ENCODE peak calls at places on chromosomes 13 and 19, in ten cellular contexts. S is activated CD8-positive, alpha-beta T cell treated with anti-CD3 and anti-CD28 coated beads for 36 hours; R is stimulated activated CD4-positive, alpha-beta T cell treated with anti-CD3 and anti-CD28 coated beads, Interleukin-12 subunit alpha, Interleukin-12 subunit beta, amount 100 ng/mL, for 4 hours; X is neural progenitor cell; H is fibroblast of gingiva; C is NCI-H2227 treated with DMSO at 0.1 percent for 48 hours; V is transverse colon; D is DMS153; F is head of caudate nucleus; M is naive B cell. O is an unnamed sample.

GRCh38 chr19:4343845-4344713 is 717 bp downstream of the MPND start:
- DNase-seq in R (no peak), D (no peak), F (no peak), S (peak; percentile 33), M (no peak), C (no peak), V (no peak), H (no peak), X (no peak), O (no peak)

GRCh38 chr13:51942189-51942588 is 69.1 kb downstream of the ATP7B start:
- DNase-seq in F (no peak), M (no peak), X (no peak), S (no peak), C (no peak), R (no peak), D (peak; percentile 77), V (peak; percentile 91), H (no peak), O (no peak)

GRCh38 chr13:29771247-29771646 is 79.2 kb downstream of the UBL3 start:
- DNase-seq in C (no peak), F (no peak), H (no peak), X (peak; percentile 25), D (peak; percentile 7), V (no peak), M (peak; percentile 40), R (no peak), S (no peak), O (peak; percentile 44)

GRCh38 chr19:30651066-30651465 is 278.9 kb downstream of the ZNF536 start:
- DNase-seq in M (no peak), H (no peak), V (no peak), R (no peak), C (no peak), S (no peak), F (no peak), D (no peak), X (no peak), O (no peak)

GRCh38 chr19:16739546-16739945 is 19.9 kb downstream of the NWD1 start:
- DNase-seq in R (no peak), V (no peak), F (no peak), S (peak; percentile 7), C (no peak), M (no peak), X (peak; percentile 59), H (no peak), D (no peak), O (peak; percentile 8)

GRCh38 chr19:2249880-2250764 is 999 bp downstream of the AMH start:
- DNase-seq in D (no peak), H (no peak), M (no peak), V (no peak), R (no peak), S (no peak), C (no peak), X (no peak), F (no peak), O (no peak)

GRCh38 chr19:40317338-40317737 is 30.9 kb downstream of the C19orf47 start:
- DNase-seq in C (no peak), D (no peak), X (no peak), H (no peak), V (no peak), M (no peak), F (no peak), S (no peak), R (no peak), O (no peak)

GRCh38 chr13:59641758-59642157 is 522.0 kb downstream of the DIAPH3 start:
- DNase-seq in H (peak; percentile 30), M (no peak), X (no peak), F (no peak), V (no peak), D (no peak), R (no peak), C (no peak), S (no peak), O (peak; percentile 51)

GRCh38 chr13:41905600-41906254 is 55.2 kb downstream of the VWA8 start:
- DNase-seq in H (peak; percentile 17), C (no peak), V (no peak), M (no peak), D (no peak), X (peak; percentile 35), R (no peak), F (no peak), S (no peak), O (peak; percentile 40)

GRCh38 chr19:40690699-40691420 is 409 bp upstream of the NUMBL start:
- DNase-seq in M (peak; percentile 78), V (peak; percentile 96), X (peak; percentile 97), R (peak; percentile 91), H (peak; percentile 94), C (peak; percentile 99), F (peak; percentile 94), S (peak; percentile 95), D (peak; percentile 78), O (peak; percentile 89)

GRCh38 chr19:28656644-28657043 is 556.3 kb downstream of the UQCRFS1 start:
- DNase-seq in C (no peak), V (no peak), F (no peak), R (no peak), S (no peak), X (no peak), H (no peak), M (no peak), D (no peak), O (no peak)

GRCh38 chr13:56393549-56393948 is 747.2 kb upstream of the PRR20A start:
- DNase-seq in C (no peak), S (no peak), M (no peak), V (no peak), R (no peak), H (no peak), D (no peak), F (no peak), X (no peak), O (no peak)

GRCh38 chr13:52003551-52003950 is 7.7 kb downstream of the ATP7B start:
- DNase-seq in M (no peak), F (no peak), S (no peak), X (no peak), V (peak; percentile 30), C (no peak), H (no peak), D (no peak), R (no peak), O (no peak)